ENCODE peak calls at places on chromosomes 5 and 9, in six cellular contexts. M, Z, R, Y, U and G are unnamed samples.

GRCh38 chr5:54148062-54148461 is 162.3 kb downstream of the ARL15 start:
- DNase-seq in U (no peak), M (no peak), Y (no peak), R (peak), Z (no peak), G (no peak)

GRCh38 chr9:16119261-16119660 is 566.4 kb downstream of the CCDC171 start:
- DNase-seq in M (no peak), U (no peak), R (no peak), Z (no peak), Y (no peak), G (no peak)

GRCh38 chr9:113940077-113940476 is 64.0 kb downstream of the ZNF618 start:
- DNase-seq in U (no peak), M (no peak), Z (no peak), Y (no peak), R (no peak), G (no peak)

GRCh38 chr5:166781729-166782128 is 1509.7 kb upstream of the WWC1 start:
- DNase-seq in R (peak), Z (no peak), Y (no peak), U (no peak), M (no peak), G (peak)

GRCh38 chr5:35832757-35833156 is 23.9 kb upstream of the IL7R start:
- DNase-seq in Y (no peak), U (no peak), R (no peak), M (no peak), Z (no peak), G (no peak)

GRCh38 chr5:137708796-137709559 is 26.9 kb downstream of the KLHL3 start:
- DNase-seq in Z (no peak), U (no peak), R (no peak), Y (no peak), M (no peak), G (no peak)

GRCh38 chr5:89260254-89260653 is 377.3 kb upstream of the MEF2C start:
- DNase-seq in U (no peak), R (no peak), M (no peak), Y (no peak), Z (no peak), G (no peak)

GRCh38 chr5:32406650-32407049 is 37.9 kb downstream of the ZFR start:
- DNase-seq in R (no peak), Y (no peak), U (no peak), Z (no peak), M (no peak), G (no peak)

GRCh38 chr5:126877011-126877410 is 100.1 kb downstream of the LMNB1 start:
- DNase-seq in Y (no peak), Z (no peak), M (no peak), U (no peak), R (no peak), G (no peak)

GRCh38 chr9:81759680-81760215 is 70.4 kb upstream of the TLE1 start:
- DNase-seq in R (peak), Z (peak), Y (peak), M (no peak), U (no peak), G (no peak)

GRCh38 chr9:33272061-33272460 is 7.2 kb downstream of the CHMP5 start:
- DNase-seq in R (no peak), U (no peak), Y (no peak), Z (no peak), M (no peak), G (no peak)

DNA sequence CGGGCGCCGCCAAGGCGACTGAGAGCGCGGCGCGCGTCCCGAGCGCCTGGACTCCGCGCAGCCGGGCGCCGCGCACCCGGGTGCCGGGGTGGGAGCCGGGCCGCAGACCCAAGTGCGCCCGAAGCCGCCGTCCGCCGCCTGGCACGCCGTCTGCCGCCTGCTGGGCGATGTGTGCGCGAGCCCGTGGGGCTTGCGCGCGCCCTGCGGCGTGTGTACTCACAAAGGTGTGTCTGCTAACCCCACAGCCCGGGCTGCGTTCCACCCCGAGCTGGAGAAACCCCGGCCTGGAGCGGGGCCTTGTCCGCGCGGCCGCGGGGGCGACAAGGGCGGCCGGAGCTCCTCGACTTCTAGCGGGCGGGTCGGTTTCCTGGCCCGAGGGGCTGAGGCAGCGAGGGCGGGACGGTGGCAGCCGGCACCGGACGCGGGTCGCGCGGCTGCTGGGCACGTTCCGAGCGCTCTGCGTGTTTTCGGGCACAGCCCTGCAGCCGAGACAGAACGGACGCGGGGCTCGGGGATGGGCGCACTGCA is 1.1 kb upstream of the ZSWIM6 start:
- DNase-seq in R (peak), Y (peak), U (no peak), Z (peak), M (peak), G (peak)
- TF ChIP-seq EP300 in R (no peak), Y (no peak), U (no peak), Z (no peak), M (no peak), G (no peak)

GRCh38 chr5:127957183-127957582 is 126.4 kb upstream of the SLC12A2 start:
- DNase-seq in R (peak), U (no peak), Y (peak), Z (peak), M (no peak), G (no peak)
- TF ChIP-seq RFX5 in R (no peak), U (no peak), Y (no peak), Z (no peak), M (no peak), G (no peak)

GRCh38 chr9:124557895-124558294 is 50.7 kb upstream of the NR5A1 start:
- DNase-seq in Y (peak), Z (no peak), U (no peak), R (no peak), M (no peak), G (no peak)
- TF ChIP-seq EP300 in Y (no peak), Z (no peak), U (no peak), R (no peak), M (no peak), G (no peak)

GRCh38 chr5:1312206-1312605 is 17.3 kb upstream of the TERT start:
- DNase-seq in U (no peak), R (no peak), Z (no peak), Y (no peak), M (no peak), G (no peak)
- TF ChIP-seq RFX5 in U (no peak), R (no peak), Z (no peak), Y (no peak), M (no peak), G (no peak)

DNA sequence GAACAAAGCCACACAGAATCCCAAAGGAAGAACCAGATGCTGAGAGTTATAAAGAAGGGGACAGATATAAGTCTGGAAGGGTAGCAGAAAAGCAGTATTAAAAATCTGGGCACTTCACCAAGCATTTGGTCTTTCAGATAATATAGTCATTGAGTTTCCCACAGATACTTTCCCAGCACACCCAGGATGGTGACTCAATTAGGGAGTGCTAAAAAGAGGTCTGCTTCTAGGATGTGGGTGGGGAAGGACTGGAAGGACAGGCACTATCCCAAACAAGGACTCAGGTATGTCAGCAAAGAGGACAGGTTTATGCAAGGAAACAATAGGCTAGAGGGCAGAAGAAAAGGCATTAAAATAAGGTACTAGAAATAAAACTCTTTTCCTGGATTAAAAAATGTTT is 59.3 kb downstream of the DIAPH1 start:
- DNase-seq in Y (no peak), R (no peak), Z (no peak), U (no peak), M (no peak), G (no peak)
- TF ChIP-seq EP300 in Y (no peak), R (no peak), Z (no peak), U (no peak), M (no peak), G (no peak)

DNA sequence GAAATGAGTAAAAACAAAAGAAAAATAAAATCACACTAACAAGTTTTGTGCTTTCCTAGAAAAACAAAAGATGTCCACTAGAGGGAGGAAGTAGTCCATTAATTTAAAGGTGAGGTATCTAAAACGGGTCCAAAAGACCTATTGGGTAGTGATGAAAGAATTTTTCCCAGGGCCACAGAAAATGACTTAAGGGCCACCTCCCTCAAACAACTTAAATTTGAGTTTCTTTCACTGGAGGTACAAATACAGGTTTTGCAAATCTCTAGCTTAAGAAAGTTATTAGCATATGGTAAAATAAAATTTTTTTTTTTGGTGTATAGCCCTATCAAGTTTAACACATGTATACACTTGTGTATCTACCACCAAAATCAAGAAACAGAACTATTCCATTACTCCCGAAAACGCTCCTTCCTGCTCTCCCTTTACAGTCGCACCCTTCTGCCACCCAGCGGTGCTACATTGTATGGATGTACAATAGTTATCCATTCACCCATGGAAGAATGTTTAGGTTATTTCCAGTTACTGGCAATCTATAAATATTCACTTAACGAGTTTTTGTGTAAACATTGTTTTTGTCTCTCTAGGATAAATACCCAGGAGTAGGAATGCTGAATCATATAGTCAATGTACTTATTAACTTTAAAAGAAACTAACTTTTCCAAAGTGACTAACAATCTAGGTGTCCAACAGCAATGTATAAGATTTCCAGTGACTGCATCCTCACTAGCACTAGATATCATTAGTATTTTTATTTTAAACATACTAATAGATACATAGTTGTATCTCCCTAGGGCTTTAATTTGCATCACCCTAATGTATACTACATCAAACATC is 21.9 kb downstream of the DEPDC1B start:
- DNase-seq in U (peak), Z (peak), M (peak), R (peak), Y (peak), G (no peak)
- TF ChIP-seq RFX5 in U (no peak), Z (no peak), M (no peak), R (no peak), Y (no peak), G (no peak)

GRCh38 chr5:73318308-73318719 is 130.3 kb downstream of the FOXD1 start:
- DNase-seq in Y (no peak), R (no peak), U (no peak), Z (no peak), M (no peak), G (no peak)

GRCh38 chr5:73314395-73315195 is 134.0 kb downstream of the FOXD1 start:
- DNase-seq in Y (no peak), Z (no peak), M (no peak), R (no peak), U (no peak), G (no peak)

GRCh38 chr5:73321757-73322452 is 126.7 kb downstream of the FOXD1 start:
- DNase-seq in Z (no peak), Y (no peak), U (no peak), M (no peak), R (no peak), G (no peak)

GRCh38 chr5:73319036-73319435 is 129.5 kb downstream of the FOXD1 start:
- DNase-seq in R (no peak), M (no peak), U (no peak), Y (no peak), Z (no peak), G (no peak)

DNA sequence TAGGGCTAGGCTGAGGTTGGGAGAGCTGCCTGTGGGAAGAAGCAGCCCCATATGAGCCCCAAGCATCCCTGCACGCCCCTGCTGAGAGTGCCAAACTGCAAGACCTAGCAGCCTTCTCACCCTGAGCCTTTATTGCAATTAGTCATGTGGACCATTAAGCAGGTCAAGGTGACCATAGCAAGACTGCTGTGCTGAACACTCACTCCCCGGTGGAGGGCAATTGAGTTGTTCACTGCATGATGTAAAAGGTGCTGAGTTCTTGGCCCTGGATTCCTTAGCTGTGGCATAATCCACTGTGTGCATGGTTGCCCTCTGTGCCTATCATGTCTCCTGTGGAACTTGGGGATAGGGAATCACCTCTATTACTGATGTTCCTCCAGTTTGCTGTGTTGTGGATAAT is 131.1 kb downstream of the FOXD1 start:
- DNase-seq in Y (no peak), M (no peak), R (no peak), Z (no peak), U (no peak), G (no peak)
- TF ChIP-seq EP300 in Y (no peak), M (no peak), R (no peak), Z (no peak), U (no peak), G (no peak)

GRCh38 chr9:135504262-135505229 is 4.1 kb downstream of the MRPS2 start:
- DNase-seq in Z (peak), R (peak), U (no peak), Y (peak), M (peak), G (peak)

GRCh38 chr9:135502168-135502872 is 1.8 kb downstream of the MRPS2 start:
- DNase-seq in Z (no peak), U (no peak), M (peak), R (peak), Y (no peak), G (no peak)

GRCh38 chr9:135501261-135502167 is 1.0 kb downstream of the MRPS2 start:
- DNase-seq in Y (no peak), M (peak), U (no peak), R (peak), Z (peak), G (no peak)

GRCh38 chr9:135503371-135504261 is 3.1 kb downstream of the MRPS2 start:
- DNase-seq in R (no peak), U (no peak), Y (no peak), M (no peak), Z (no peak), G (no peak)

GRCh38 chr9:135502873-135503321 is 2.4 kb downstream of the MRPS2 start:
- DNase-seq in Y (no peak), U (no peak), Z (no peak), M (no peak), R (no peak), G (no peak)
- TF ChIP-seq RFX5 in Y (no peak), U (no peak), Z (no peak), M (no peak), R (no peak), G (no peak)

GRCh38 chr5:139761501-139761900 is 34.1 kb upstream of the PSD2 start:
- DNase-seq in Z (no peak), Y (no peak), U (no peak), M (no peak), R (peak), G (no peak)

GRCh38 chr5:139763584-139764249 is 31.9 kb upstream of the PSD2 start:
- DNase-seq in U (no peak), Y (no peak), M (no peak), R (peak), Z (no peak), G (no peak)

GRCh38 chr5:139764250-139764791 is 31.3 kb upstream of the PSD2 start:
- DNase-seq in U (no peak), Z (no peak), M (peak), R (peak), Y (no peak), G (no peak)

GRCh38 chr5:139761057-139761450 is 34.6 kb upstream of the PSD2 start:
- DNase-seq in M (no peak), Y (no peak), Z (no peak), R (no peak), U (no peak), G (no peak)

DNA sequence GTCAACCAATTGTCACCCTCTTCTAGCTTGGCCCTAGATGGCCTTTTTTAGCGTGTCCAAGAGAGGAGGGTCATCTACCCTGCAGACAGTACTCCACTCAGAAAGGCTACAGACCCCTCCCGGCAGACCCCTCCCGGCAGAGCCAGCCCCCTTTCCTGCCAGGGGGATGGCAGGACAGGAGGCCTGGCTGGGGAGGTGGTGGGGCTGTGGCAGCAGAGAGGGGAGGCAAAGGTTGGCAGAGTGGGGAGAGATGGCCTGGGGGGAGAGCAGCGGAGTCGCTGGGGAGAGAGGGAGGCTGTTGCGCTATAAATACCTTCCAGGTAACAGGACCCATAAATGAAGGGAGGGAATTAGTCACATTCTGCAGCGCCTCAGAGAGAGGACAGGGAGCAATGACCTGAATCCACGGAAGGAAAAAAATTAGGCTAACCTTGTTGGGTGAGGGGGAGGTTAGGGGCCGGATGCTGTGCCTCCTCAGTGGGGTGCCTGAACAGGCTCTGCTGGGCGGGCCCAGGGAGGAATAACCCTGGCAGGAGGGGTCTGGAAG is 32.9 kb upstream of the PSD2 start:
- DNase-seq in R (peak), Y (no peak), Z (no peak), U (no peak), M (no peak), G (no peak)
- TF ChIP-seq EP300 in R (no peak), Y (no peak), Z (no peak), U (no peak), M (no peak), G (no peak)